ENCODE peak calls at places on chromosomes 6 and 20, in nine cellular contexts. One of them, this sample, is unnamed.

GRCh38 chr6:149863846-149864577 is at the start of gene LRP11:
- DNase-seq in CD4-positive, alpha-beta memory T cell: peak; percentile 84
- DNase-seq in HS-27A: peak; percentile 64
- DNase-seq in stimulated activated CD8-positive, alpha-beta memory T cell treated with anti-CD3 and anti-CD28 coated beads, Interleukin-2, amount 100 ng/mL, for 1 hour: peak; percentile 58
- DNase-seq in neural crest cell: peak; percentile 71
- DNase-seq in stimulated activated naive CD4-positive, alpha-beta T cell: peak; percentile 77
- DNase-seq in NCI-H2227 treated with DMSO at 0.1 percent for 48 hours: peak; percentile 72
- DNase-seq in NCI-H774: peak; percentile 93
- DNase-seq in AG04450: no peak
- DNase-seq in this sample: no peak

GRCh38 chr6:154343473-154344308 is 12.9 kb downstream of the IPCEF1 start:
- DNase-seq in CD4-positive, alpha-beta memory T cell: no peak
- DNase-seq in HS-27A: no peak
- DNase-seq in stimulated activated CD8-positive, alpha-beta memory T cell treated with anti-CD3 and anti-CD28 coated beads, Interleukin-2, amount 100 ng/mL, for 1 hour: no peak
- DNase-seq in neural crest cell: no peak
- DNase-seq in stimulated activated naive CD4-positive, alpha-beta T cell: no peak
- DNase-seq in NCI-H2227 treated with DMSO at 0.1 percent for 48 hours: peak; percentile 65
- DNase-seq in NCI-H774: peak; percentile 89
- DNase-seq in AG04450: no peak
- DNase-seq in this sample: no peak

GRCh38 chr6:77653817-77654216 is 978 bp downstream of the MEI4 start:
- DNase-seq in CD4-positive, alpha-beta memory T cell: no peak
- DNase-seq in HS-27A: no peak
- DNase-seq in stimulated activated CD8-positive, alpha-beta memory T cell treated with anti-CD3 and anti-CD28 coated beads, Interleukin-2, amount 100 ng/mL, for 1 hour: no peak
- DNase-seq in neural crest cell: no peak
- DNase-seq in stimulated activated naive CD4-positive, alpha-beta T cell: no peak
- DNase-seq in NCI-H2227 treated with DMSO at 0.1 percent for 48 hours: no peak
- DNase-seq in NCI-H774: peak; percentile 35
- DNase-seq in AG04450: no peak
- DNase-seq in this sample: no peak

GRCh38 chr20:8431538-8432434 is 299.7 kb downstream of the PLCB1 start:
- DNase-seq in CD4-positive, alpha-beta memory T cell: no peak
- DNase-seq in HS-27A: no peak
- DNase-seq in stimulated activated CD8-positive, alpha-beta memory T cell treated with anti-CD3 and anti-CD28 coated beads, Interleukin-2, amount 100 ng/mL, for 1 hour: no peak
- DNase-seq in neural crest cell: no peak
- DNase-seq in stimulated activated naive CD4-positive, alpha-beta T cell: no peak
- DNase-seq in NCI-H2227 treated with DMSO at 0.1 percent for 48 hours: peak; percentile 75
- DNase-seq in NCI-H774: peak; percentile 49
- DNase-seq in AG04450: no peak
- DNase-seq in this sample: no peak

GRCh38 chr20:4728121-4728520 is 6.4 kb downstream of the PRND start:
- DNase-seq in CD4-positive, alpha-beta memory T cell: no peak
- DNase-seq in HS-27A: no peak
- DNase-seq in stimulated activated CD8-positive, alpha-beta memory T cell treated with anti-CD3 and anti-CD28 coated beads, Interleukin-2, amount 100 ng/mL, for 1 hour: no peak
- DNase-seq in neural crest cell: no peak
- DNase-seq in stimulated activated naive CD4-positive, alpha-beta T cell: no peak
- DNase-seq in NCI-H2227 treated with DMSO at 0.1 percent for 48 hours: no peak
- DNase-seq in NCI-H774: no peak
- DNase-seq in AG04450: no peak
- DNase-seq in this sample: no peak

GRCh38 chr6:50978631-50979030 is 160.0 kb downstream of the TFAP2B start:
- DNase-seq in CD4-positive, alpha-beta memory T cell: no peak
- DNase-seq in HS-27A: no peak
- DNase-seq in stimulated activated CD8-positive, alpha-beta memory T cell treated with anti-CD3 and anti-CD28 coated beads, Interleukin-2, amount 100 ng/mL, for 1 hour: no peak
- DNase-seq in neural crest cell: no peak
- DNase-seq in stimulated activated naive CD4-positive, alpha-beta T cell: no peak
- DNase-seq in NCI-H2227 treated with DMSO at 0.1 percent for 48 hours: no peak
- DNase-seq in NCI-H774: no peak
- DNase-seq in AG04450: no peak
- DNase-seq in this sample: no peak

GRCh38 chr20:57851786-57852185 is 142.0 kb upstream of the PMEPA1 start:
- DNase-seq in CD4-positive, alpha-beta memory T cell: no peak
- DNase-seq in HS-27A: no peak
- DNase-seq in stimulated activated CD8-positive, alpha-beta memory T cell treated with anti-CD3 and anti-CD28 coated beads, Interleukin-2, amount 100 ng/mL, for 1 hour: no peak
- DNase-seq in neural crest cell: no peak
- DNase-seq in stimulated activated naive CD4-positive, alpha-beta T cell: no peak
- DNase-seq in NCI-H2227 treated with DMSO at 0.1 percent for 48 hours: no peak
- DNase-seq in NCI-H774: no peak
- DNase-seq in AG04450: no peak
- DNase-seq in this sample: no peak

GRCh38 chr6:65760285-65760684 is 53.3 kb upstream of the EYS start:
- DNase-seq in CD4-positive, alpha-beta memory T cell: no peak
- DNase-seq in HS-27A: peak; percentile 30
- DNase-seq in stimulated activated CD8-positive, alpha-beta memory T cell treated with anti-CD3 and anti-CD28 coated beads, Interleukin-2, amount 100 ng/mL, for 1 hour: no peak
- DNase-seq in neural crest cell: no peak
- DNase-seq in stimulated activated naive CD4-positive, alpha-beta T cell: no peak
- DNase-seq in NCI-H2227 treated with DMSO at 0.1 percent for 48 hours: no peak
- DNase-seq in NCI-H774: no peak
- DNase-seq in AG04450: no peak
- DNase-seq in this sample: no peak

GRCh38 chr20:59604770-59605665 is 678 bp downstream of the PHACTR3 start:
- DNase-seq in CD4-positive, alpha-beta memory T cell: no peak
- DNase-seq in HS-27A: no peak
- DNase-seq in stimulated activated CD8-positive, alpha-beta memory T cell treated with anti-CD3 and anti-CD28 coated beads, Interleukin-2, amount 100 ng/mL, for 1 hour: no peak
- DNase-seq in neural crest cell: peak; percentile 37
- DNase-seq in stimulated activated naive CD4-positive, alpha-beta T cell: no peak
- DNase-seq in NCI-H2227 treated with DMSO at 0.1 percent for 48 hours: no peak
- DNase-seq in NCI-H774: no peak
- DNase-seq in AG04450: no peak
- DNase-seq in this sample: no peak

GRCh38 chr20:60087563-60088105 is 129.4 kb downstream of the CDH26 start:
- DNase-seq in CD4-positive, alpha-beta memory T cell: no peak
- DNase-seq in HS-27A: no peak
- DNase-seq in stimulated activated CD8-positive, alpha-beta memory T cell treated with anti-CD3 and anti-CD28 coated beads, Interleukin-2, amount 100 ng/mL, for 1 hour: no peak
- DNase-seq in neural crest cell: no peak
- DNase-seq in stimulated activated naive CD4-positive, alpha-beta T cell: no peak
- DNase-seq in NCI-H2227 treated with DMSO at 0.1 percent for 48 hours: no peak
- DNase-seq in NCI-H774: no peak
- DNase-seq in AG04450: no peak
- DNase-seq in this sample: no peak

GRCh38 chr6:16725145-16725864 is 36.0 kb downstream of the ATXN1 start:
- DNase-seq in CD4-positive, alpha-beta memory T cell: no peak
- DNase-seq in HS-27A: no peak
- DNase-seq in stimulated activated CD8-positive, alpha-beta memory T cell treated with anti-CD3 and anti-CD28 coated beads, Interleukin-2, amount 100 ng/mL, for 1 hour: no peak
- DNase-seq in neural crest cell: no peak
- DNase-seq in stimulated activated naive CD4-positive, alpha-beta T cell: no peak
- DNase-seq in NCI-H2227 treated with DMSO at 0.1 percent for 48 hours: no peak
- DNase-seq in NCI-H774: no peak
- DNase-seq in AG04450: peak; percentile 71
- DNase-seq in this sample: peak; percentile 63

GRCh38 chr6:71473908-71474307 is 185.3 kb downstream of the OGFRL1 start:
- DNase-seq in CD4-positive, alpha-beta memory T cell: no peak
- DNase-seq in HS-27A: no peak
- DNase-seq in stimulated activated CD8-positive, alpha-beta memory T cell treated with anti-CD3 and anti-CD28 coated beads, Interleukin-2, amount 100 ng/mL, for 1 hour: no peak
- DNase-seq in neural crest cell: no peak
- DNase-seq in stimulated activated naive CD4-positive, alpha-beta T cell: no peak
- DNase-seq in NCI-H2227 treated with DMSO at 0.1 percent for 48 hours: no peak
- DNase-seq in NCI-H774: no peak
- DNase-seq in AG04450: peak; percentile 68
- DNase-seq in this sample: peak; percentile 58

GRCh38 chr6:164832410-164832809 is 477.0 kb downstream of the C6orf118 start:
- DNase-seq in CD4-positive, alpha-beta memory T cell: no peak
- DNase-seq in HS-27A: no peak
- DNase-seq in stimulated activated CD8-positive, alpha-beta memory T cell treated with anti-CD3 and anti-CD28 coated beads, Interleukin-2, amount 100 ng/mL, for 1 hour: no peak
- DNase-seq in neural crest cell: no peak
- DNase-seq in stimulated activated naive CD4-positive, alpha-beta T cell: no peak
- DNase-seq in NCI-H2227 treated with DMSO at 0.1 percent for 48 hours: no peak
- DNase-seq in NCI-H774: no peak
- DNase-seq in AG04450: no peak
- DNase-seq in this sample: no peak

GRCh38 chr20:25493137-25493536 is 85.7 kb downstream of the GINS1 start:
- DNase-seq in CD4-positive, alpha-beta memory T cell: no peak
- DNase-seq in HS-27A: no peak
- DNase-seq in stimulated activated CD8-positive, alpha-beta memory T cell treated with anti-CD3 and anti-CD28 coated beads, Interleukin-2, amount 100 ng/mL, for 1 hour: no peak
- DNase-seq in neural crest cell: no peak
- DNase-seq in stimulated activated naive CD4-positive, alpha-beta T cell: no peak
- DNase-seq in NCI-H2227 treated with DMSO at 0.1 percent for 48 hours: no peak
- DNase-seq in NCI-H774: no peak
- DNase-seq in AG04450: no peak
- DNase-seq in this sample: no peak

GRCh38 chr20:58891076-58891685 is 38.7 kb downstream of the GNAS start:
- DNase-seq in CD4-positive, alpha-beta memory T cell: peak; percentile 72
- DNase-seq in HS-27A: no peak
- DNase-seq in stimulated activated CD8-positive, alpha-beta memory T cell treated with anti-CD3 and anti-CD28 coated beads, Interleukin-2, amount 100 ng/mL, for 1 hour: peak; percentile 69
- DNase-seq in neural crest cell: peak; percentile 59
- DNase-seq in stimulated activated naive CD4-positive, alpha-beta T cell: peak; percentile 75
- DNase-seq in NCI-H2227 treated with DMSO at 0.1 percent for 48 hours: peak; percentile 72
- DNase-seq in NCI-H774: peak; percentile 68
- DNase-seq in AG04450: no peak
- DNase-seq in this sample: no peak

GRCh38 chr6:1233924-1234323 is 78.0 kb upstream of the FOXQ1 start:
- DNase-seq in CD4-positive, alpha-beta memory T cell: no peak
- DNase-seq in HS-27A: no peak
- DNase-seq in stimulated activated CD8-positive, alpha-beta memory T cell treated with anti-CD3 and anti-CD28 coated beads, Interleukin-2, amount 100 ng/mL, for 1 hour: no peak
- DNase-seq in neural crest cell: no peak
- DNase-seq in stimulated activated naive CD4-positive, alpha-beta T cell: no peak
- DNase-seq in NCI-H2227 treated with DMSO at 0.1 percent for 48 hours: no peak
- DNase-seq in NCI-H774: no peak
- DNase-seq in AG04450: no peak
- DNase-seq in this sample: no peak

This sample was measured in pulmonary artery endothelial cell.